ENCODE peak calls at places on chromosomes 11 and 22, in eight cellular contexts. R, M, Q, H, G, K, D and N are unnamed samples. For H3K4me1, the result is how much of the 10 kb centered on the place peaks cover.

GRCh38 chr11:86743223-86744118 is 56.9 kb upstream of the PRSS23 start:
- DNase-seq in R (peak), M (peak), Q (no peak), H (peak), G (peak), K (no peak), D (no peak), N (no peak)

GRCh38 chr22:37904572-37905533 is 1.2 kb upstream of the MICALL1 start:
- DNase-seq in R (peak), M (peak), Q (peak), H (peak), G (peak), K (no peak), D (no peak), N (no peak)

GRCh38 chr11:130653838-130654601 is 205.6 kb downstream of the ADAMTS15 start:
- DNase-seq in R (peak), M (peak), Q (peak), H (peak), G (no peak), K (no peak), D (no peak), N (no peak)

GRCh38 chr11:26649884-26650283 is 72.0 kb downstream of the SLC5A12 start:
- DNase-seq in R (peak), M (peak), Q (peak), H (peak), G (peak), K (no peak), D (peak), N (no peak)

GRCh38 chr22:40436460-40437431 is 66.4 kb downstream of the SGSM3 start:
- DNase-seq in R (peak), M (peak), Q (peak), H (peak), G (peak), K (peak), D (peak), N (no peak)

GRCh38 chr11:121425818-121426217 is 26.3 kb upstream of the SORL1 start:
- DNase-seq in R (no peak), M (no peak), Q (peak), H (no peak), G (no peak), K (no peak), D (no peak), N (no peak)

GRCh38 chr22:40620464-40621046 is 16.0 kb downstream of the MRTFA start:
- DNase-seq in R (no peak), M (no peak), Q (peak), H (peak), G (peak), K (no peak), D (no peak), N (no peak)

GRCh38 chr22:49212002-49212401 is 615.7 kb downstream of the BRD1 start:
- DNase-seq in R (no peak), M (peak), Q (peak), H (no peak), G (no peak), K (no peak), D (no peak), N (no peak)

GRCh38 chr11:33941637-33942160 is 49.8 kb upstream of the LMO2 start:
- DNase-seq in R (no peak), M (no peak), Q (no peak), H (peak), G (no peak), K (no peak), D (peak), N (no peak)

GRCh38 chr11:44130751-44131150 is 35.3 kb downstream of the EXT2 start:
- DNase-seq in R (no peak), M (no peak), Q (no peak), H (no peak), G (no peak), K (no peak), D (no peak), N (no peak)

GRCh38 chr11:70243912-70244652 is 26.4 kb upstream of the PPFIA1 start:
- DNase-seq in R (no peak), M (no peak), Q (no peak), H (peak), G (peak), K (no peak), D (no peak), N (no peak)

GRCh38 chr11:70242885-70243284 is 27.6 kb upstream of the PPFIA1 start:
- DNase-seq in R (no peak), M (no peak), Q (no peak), H (no peak), G (no peak), K (no peak), D (no peak), N (no peak)

GRCh38 chr11:70241709-70242108 is 28.8 kb upstream of the PPFIA1 start:
- DNase-seq in R (no peak), M (no peak), Q (no peak), H (no peak), G (no peak), K (no peak), D (no peak), N (no peak)

GRCh38 chr11:70244698-70245097 is 25.8 kb upstream of the PPFIA1 start:
- DNase-seq in R (no peak), M (no peak), Q (no peak), H (peak), G (peak), K (no peak), D (no peak), N (no peak)

GRCh38 chr11:70240337-70240736 is 30.2 kb upstream of the PPFIA1 start:
- DNase-seq in R (no peak), M (no peak), Q (no peak), H (no peak), G (no peak), K (no peak), D (no peak), N (no peak)
- H3K27ac ChIP-seq in R (no peak), M (no peak), Q (no peak), H (no peak), G (no peak), K (no peak), D (no peak), N (no peak)

DNA sequence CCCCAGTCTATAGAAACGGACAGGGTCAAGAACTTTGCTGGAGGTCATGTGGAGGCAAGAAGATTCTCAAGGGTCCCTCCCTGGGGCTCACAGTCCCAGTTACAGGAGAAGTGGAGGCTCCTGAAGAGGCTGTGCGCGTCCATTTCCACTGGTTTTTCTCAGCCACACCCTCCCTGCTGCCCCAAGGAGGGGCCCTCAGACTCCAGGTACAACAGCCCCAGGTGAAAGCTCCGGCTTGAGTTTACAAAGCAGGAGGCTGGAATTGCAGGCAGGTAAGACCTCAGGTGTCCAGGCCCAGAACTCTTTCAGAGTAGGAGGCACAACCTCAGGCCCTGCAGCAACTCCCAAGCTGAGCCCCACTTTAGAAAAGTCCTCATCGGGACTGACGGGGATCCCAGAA is 3.1 kb downstream of the SHANK2 start:
- DNase-seq in R (no peak), M (peak), Q (peak), H (no peak), G (no peak), K (no peak), D (no peak), N (no peak)
- H3K4me1 ChIP-seq in R (under half), M (under half), Q (under half), H (under half), G (under half), K (under half), D (under half), N (under half)

GRCh38 chr11:58769308-58769707 is 37.6 kb upstream of the GLYAT start:
- DNase-seq in R (no peak), M (no peak), Q (no peak), H (no peak), G (no peak), K (no peak), D (no peak), N (no peak)

GRCh38 chr11:58770166-58770565 is 38.4 kb upstream of the GLYAT start:
- DNase-seq in R (no peak), M (no peak), Q (no peak), H (no peak), G (no peak), K (no peak), D (no peak), N (no peak)

GRCh38 chr11:58772719-58773285 is 41.1 kb upstream of the GLYAT start:
- DNase-seq in R (no peak), M (no peak), Q (no peak), H (no peak), G (no peak), K (no peak), D (no peak), N (no peak)

GRCh38 chr11:58770627-58771457 is 39.1 kb upstream of the GLYAT start:
- DNase-seq in R (no peak), M (no peak), Q (no peak), H (peak), G (peak), K (no peak), D (no peak), N (no peak)

DNA sequence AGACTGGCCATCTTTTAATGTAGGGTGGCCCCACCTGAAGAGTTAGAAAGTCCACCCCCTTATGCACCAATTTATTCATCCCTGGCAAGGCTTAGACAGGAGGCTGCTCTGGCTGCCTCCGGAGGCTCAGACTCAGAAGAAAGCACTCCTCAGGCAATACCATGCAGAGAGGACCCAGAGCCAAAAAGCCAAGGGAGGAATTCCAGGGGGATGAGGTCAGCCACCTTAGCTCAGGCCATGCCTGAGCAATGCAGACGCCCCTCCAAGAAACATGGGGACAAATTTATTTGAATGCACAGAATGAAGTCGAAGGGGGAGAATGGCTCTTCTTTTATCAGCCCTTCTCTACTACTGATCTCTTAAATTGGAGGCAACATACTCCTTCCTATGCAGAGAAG is 39.7 kb upstream of the GLYAT start:
- DNase-seq in R (no peak), M (no peak), Q (no peak), H (peak), G (no peak), K (no peak), D (no peak), N (no peak)
- H3K27ac ChIP-seq in R (no peak), M (no peak), Q (no peak), H (peak), G (no peak), K (no peak), D (no peak), N (no peak)

GRCh38 chr11:115166826-115167225 is 337.4 kb downstream of the CADM1 start:
- DNase-seq in R (no peak), M (no peak), Q (no peak), H (peak), G (no peak), K (no peak), D (no peak), N (no peak)
- H3K4me1 ChIP-seq in R (under half), M (under half), Q (under half), H (under half), G (under half), K (under half), D (under half), N (under half)

DNA sequence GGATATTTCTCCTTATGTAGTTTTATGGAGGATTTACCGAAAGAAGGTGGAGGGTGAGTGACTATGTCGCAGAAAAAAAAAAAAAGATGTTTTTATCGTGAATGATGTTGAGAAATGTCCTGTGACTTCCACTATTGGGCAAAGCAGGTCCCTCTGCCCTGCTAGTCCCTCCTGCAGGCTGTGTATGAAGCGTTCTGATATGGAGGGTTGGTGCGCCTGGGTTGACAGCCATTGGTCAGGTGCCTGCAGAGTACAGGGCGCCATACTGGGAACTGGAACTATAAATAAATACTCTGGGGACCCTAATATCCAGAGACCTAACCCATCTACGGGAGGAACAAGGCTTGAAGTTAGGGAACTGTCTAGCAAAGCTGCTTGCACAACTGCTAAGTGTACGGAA is 1.5 kb downstream of the IL17RA start:
- DNase-seq in R (no peak), M (peak), Q (peak), H (peak), G (no peak), K (peak), D (no peak), N (no peak)
- H3K27ac ChIP-seq in R (peak), M (no peak), Q (no peak), H (no peak), G (no peak), K (peak), D (no peak), N (peak)

GRCh38 chr22:30503551-30503950 is 1.9 kb downstream of the SEC14L4 start:
- DNase-seq in R (no peak), M (no peak), Q (no peak), H (no peak), G (no peak), K (no peak), D (no peak), N (no peak)

GRCh38 chr22:30500628-30501027 is 4.9 kb downstream of the SEC14L4 start:
- DNase-seq in R (no peak), M (no peak), Q (no peak), H (no peak), G (no peak), K (no peak), D (no peak), N (no peak)

GRCh38 chr22:30506507-30506968 is 1.0 kb upstream of the SEC14L4 start:
- DNase-seq in R (no peak), M (no peak), Q (no peak), H (no peak), G (no peak), K (no peak), D (no peak), N (no peak)

GRCh38 chr22:30502153-30502552 is 3.3 kb downstream of the SEC14L4 start:
- DNase-seq in R (no peak), M (no peak), Q (no peak), H (no peak), G (no peak), K (no peak), D (no peak), N (no peak)

DNA sequence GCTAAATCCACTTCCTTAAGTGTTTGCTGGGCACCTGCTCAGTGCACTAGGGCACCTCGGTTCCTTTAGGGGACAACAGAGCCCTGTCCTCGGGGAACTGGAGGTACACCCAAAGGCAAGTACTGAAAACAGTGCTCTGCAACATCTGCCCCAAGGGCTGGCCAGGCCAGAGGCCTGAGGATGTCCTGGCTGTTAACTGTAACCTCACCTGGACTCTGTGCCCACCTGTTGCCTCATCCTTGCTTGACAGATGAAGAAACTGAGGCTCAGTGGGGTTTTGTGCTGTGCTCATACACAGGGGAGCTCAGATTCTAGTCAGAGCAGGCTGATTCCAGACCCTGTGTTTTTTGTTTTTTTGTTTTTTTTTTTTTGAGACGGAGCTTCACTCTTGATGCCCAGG is 2.6 kb downstream of the SEC14L4 start:
- DNase-seq in R (no peak), M (no peak), Q (no peak), H (no peak), G (no peak), K (no peak), D (no peak), N (no peak)
- H3K4me1 ChIP-seq in R (under half), M (under half), Q (under half), H (under half), G (under half), K (under half), D (under half), N (under half)